ENCODE peak calls at places on chromosomes 4 and X, in six cellular contexts. T is kidney glomerular epithelial cell, J is GM12878, M is left kidney, D is NCI-H1436, V is BJ. C is an unnamed sample.
A peak's percentile ranks its signal among the peaks of the same experiment; 100 is the strongest.

GRCh38 chrX:87895421-87895820 is 377.8 kb downstream of the KLHL4 start:
- DNase-seq in M (peak; percentile 1), D (no peak), V (no peak), T (no peak), J (no peak), C (no peak)

GRCh38 chr4:13911256-13911655 is 283.7 kb upstream of the BOD1L1 start:
- DNase-seq in M (no peak), J (no peak), V (no peak), T (no peak), D (no peak), C (no peak)

GRCh38 chr4:28350485-28350884 is 1489.8 kb downstream of the STIM2 start:
- DNase-seq in T (no peak), J (no peak), D (no peak), M (no peak), V (no peak), C (no peak)

GRCh38 chrX:17361620-17362019 is 13.4 kb upstream of the NHS start:
- DNase-seq in T (no peak), J (no peak), D (no peak), M (peak; percentile 23), V (no peak), C (peak; percentile 74)

GRCh38 chr4:87032884-87033533 is 98.2 kb downstream of the AFF1 start:
- DNase-seq in D (no peak), T (peak; percentile 36), J (no peak), V (no peak), M (no peak), C (no peak)

GRCh38 chr4:5824635-5825034 is 68.3 kb downstream of the CRMP1 start:
- DNase-seq in V (no peak), J (no peak), T (peak; percentile 43), D (no peak), M (peak; percentile 65), C (peak; percentile 46)

GRCh38 chrX:41695464-41695863 is 6.7 kb downstream of the GPR34 start:
- DNase-seq in T (no peak), M (no peak), J (no peak), V (no peak), D (no peak), C (peak; percentile 30)

GRCh38 chr4:98092833-98093439 is 50.3 kb downstream of the STPG2 start:
- DNase-seq in D (no peak), M (peak; percentile 36), T (no peak), J (no peak), V (no peak), C (peak; percentile 8)

GRCh38 chr4:86034616-86035015 is 325.2 kb downstream of the MAPK10 start:
- DNase-seq in J (no peak), V (no peak), D (no peak), M (no peak), T (no peak), C (no peak)

GRCh38 chr4:306551-306961 is 1.3 kb upstream of the ZNF732 start:
- DNase-seq in D (no peak), T (no peak), V (no peak), M (no peak), J (peak; percentile 73), C (no peak)